ENCODE peak calls at places on chromosomes 12 and 14, in nine cellular contexts. B, G, K, V, F, N, E, A and D are unnamed samples.
A peak's percentile ranks its signal among the peaks of the same experiment; 100 is the strongest.

GRCh38 chr14:77053046-77053841 is 24.7 kb upstream of the IRF2BPL start:
- DNase-seq in B (no peak), G (peak; percentile 92), K (peak; percentile 85), V (no peak), F (peak; percentile 86), N (peak; percentile 95), E (peak; percentile 89), A (peak; percentile 77), D (peak; percentile 69)

GRCh38 chr14:68950111-68950510 is 29.0 kb downstream of the ACTN1 start:
- DNase-seq in B (no peak), G (peak; percentile 81), K (no peak), V (no peak), F (no peak), N (no peak), E (peak; percentile 64), A (peak; percentile 62), D (no peak)

GRCh38 chr14:52776816-52777215 is 14.6 kb downstream of the GNPNAT1 start:
- DNase-seq in B (no peak), G (no peak), K (no peak), V (no peak), F (no peak), N (no peak), E (no peak), A (no peak), D (no peak)

GRCh38 chr12:105352049-105352448 is 21.6 kb downstream of the C12orf75 start:
- DNase-seq in B (no peak), G (peak; percentile 50), K (peak; percentile 90), V (no peak), F (peak; percentile 83), N (no peak), E (no peak), A (no peak), D (no peak)

GRCh38 chr12:23564454-23564853 is 385.0 kb downstream of the SOX5 start:
- DNase-seq in B (no peak), G (no peak), K (no peak), V (no peak), F (no peak), N (no peak), E (no peak), A (no peak), D (no peak)

GRCh38 chr14:55749201-55749812 is 169.3 kb downstream of the KTN1 start:
- DNase-seq in B (no peak), G (peak; percentile 71), K (no peak), V (no peak), F (peak; percentile 81), N (peak; percentile 28), E (peak; percentile 57), A (peak; percentile 68), D (no peak)

GRCh38 chr14:75119056-75119455 is 7.8 kb downstream of the NEK9 start:
- DNase-seq in B (no peak), G (peak; percentile 17), K (no peak), V (no peak), F (no peak), N (no peak), E (peak; percentile 26), A (peak; percentile 45), D (no peak)

GRCh38 chr14:69687963-69688649 is 76.7 kb downstream of the SUSD6 start:
- DNase-seq in B (no peak), G (no peak), K (no peak), V (peak; percentile 55), F (no peak), N (peak; percentile 46), E (no peak), A (no peak), D (no peak)

GRCh38 chr14:99831915-99832314 is 38.7 kb downstream of the EML1 start:
- DNase-seq in B (no peak), G (no peak), K (no peak), V (no peak), F (no peak), N (no peak), E (no peak), A (no peak), D (no peak)

GRCh38 chr14:71931492-71932228 is 569 bp upstream of the RGS6 start:
- DNase-seq in B (no peak), G (no peak), K (no peak), V (peak; percentile 52), F (no peak), N (no peak), E (no peak), A (no peak), D (no peak)

GRCh38 chr14:74906923-74907620 is 16.0 kb downstream of the RPS6KL1 start:
- DNase-seq in B (no peak), G (no peak), K (no peak), V (no peak), F (no peak), N (no peak), E (no peak), A (no peak), D (no peak)

GRCh38 chr14:53881161-53881846 is 75.3 kb downstream of the BMP4 start:
- DNase-seq in B (no peak), G (no peak), K (peak; percentile 62), V (no peak), F (no peak), N (no peak), E (peak; percentile 47), A (peak; percentile 28), D (peak; percentile 48)

GRCh38 chr12:65443038-65443437 is 164.6 kb downstream of the MSRB3 start:
- DNase-seq in B (no peak), G (no peak), K (no peak), V (no peak), F (no peak), N (no peak), E (no peak), A (no peak), D (no peak)

GRCh38 chr12:110765144-110765543 is 22.5 kb upstream of the PPP1CC start:
- DNase-seq in B (no peak), G (no peak), K (no peak), V (no peak), F (no peak), N (no peak), E (no peak), A (no peak), D (no peak)

GRCh38 chr12:110768960-110769359 is 26.3 kb upstream of the PPP1CC start:
- DNase-seq in B (no peak), G (no peak), K (no peak), V (no peak), F (no peak), N (no peak), E (no peak), A (no peak), D (no peak)

GRCh38 chr12:110763578-110763977 is 20.9 kb upstream of the PPP1CC start:
- DNase-seq in B (no peak), G (no peak), K (no peak), V (no peak), F (no peak), N (no peak), E (no peak), A (no peak), D (no peak)

GRCh38 chr12:110766311-110767154 is 23.8 kb upstream of the PPP1CC start:
- DNase-seq in B (no peak), G (peak; percentile 51), K (no peak), V (no peak), F (no peak), N (no peak), E (no peak), A (no peak), D (no peak)

DNA sequence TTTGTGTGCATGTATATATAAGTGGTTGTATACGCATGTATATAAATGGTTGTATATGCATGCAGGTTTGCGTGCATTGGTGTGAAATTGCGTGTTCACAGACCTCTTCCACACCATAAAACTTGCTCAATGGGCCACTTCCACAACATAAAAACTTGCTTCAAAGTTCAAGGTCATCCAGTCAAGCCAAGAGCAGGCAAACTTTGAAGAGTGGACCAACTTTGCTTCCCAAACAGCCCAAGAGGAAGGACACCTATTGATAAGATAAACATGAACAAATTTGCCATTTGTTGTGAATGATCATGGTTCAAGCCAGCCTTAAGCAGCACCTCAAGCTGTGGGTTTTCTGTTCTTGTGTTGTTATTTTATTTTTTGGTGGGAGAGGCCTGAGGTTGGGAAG is 25.2 kb upstream of the PPP1CC start:
- DNase-seq in B (no peak), G (no peak), K (no peak), V (no peak), F (no peak), N (no peak), E (no peak), A (no peak), D (no peak)
- TF ChIP-seq CTCF in B (no peak), G (no peak), K (no peak), V (no peak), F (no peak), N (no peak), E (no peak), A (no peak), D (no peak)

GRCh38 chr12:114430306-114430705 is 24.4 kb upstream of the TBX5 start:
- DNase-seq in B (no peak), G (no peak), K (no peak), V (no peak), F (peak; percentile 13), N (no peak), E (peak; percentile 88), A (peak; percentile 88), D (no peak)
- H3K4me3 ChIP-seq in B (no peak overlapping the region), G (no peak overlapping the region), K (no peak overlapping the region), V (no peak overlapping the region), F (no peak overlapping the region), N (no peak overlapping the region), E (no peak overlapping the region), A (no peak overlapping the region), D (no peak overlapping the region)

DNA sequence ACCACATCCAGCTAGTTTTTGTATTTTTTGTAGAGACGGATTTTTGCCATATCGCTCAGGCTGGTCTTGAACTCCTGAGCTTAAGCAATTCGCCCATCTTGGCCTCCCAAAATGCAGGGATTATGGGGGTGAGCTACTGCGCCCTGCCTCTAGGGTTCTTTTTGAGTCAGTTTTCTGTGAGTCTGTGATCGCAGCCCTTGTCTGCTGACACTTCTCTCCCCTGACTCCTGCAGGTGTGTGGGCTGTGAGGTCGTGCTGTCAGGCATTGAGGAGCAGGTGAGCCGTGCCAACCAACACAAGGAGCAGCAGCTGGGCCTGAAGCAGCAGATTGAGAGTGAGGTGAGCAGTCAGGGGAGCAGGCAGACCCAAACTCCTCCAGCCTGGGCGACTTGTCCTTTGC is 6.3 kb downstream of the COPS7A start:
- DNase-seq in B (no peak), G (no peak), K (peak; percentile 30), V (no peak), F (no peak), N (no peak), E (no peak), A (no peak), D (no peak)
- TF ChIP-seq CTCF in B (no peak), G (no peak), K (no peak), V (no peak), F (no peak), N (no peak), E (no peak), A (no peak), D (no peak)

DNA sequence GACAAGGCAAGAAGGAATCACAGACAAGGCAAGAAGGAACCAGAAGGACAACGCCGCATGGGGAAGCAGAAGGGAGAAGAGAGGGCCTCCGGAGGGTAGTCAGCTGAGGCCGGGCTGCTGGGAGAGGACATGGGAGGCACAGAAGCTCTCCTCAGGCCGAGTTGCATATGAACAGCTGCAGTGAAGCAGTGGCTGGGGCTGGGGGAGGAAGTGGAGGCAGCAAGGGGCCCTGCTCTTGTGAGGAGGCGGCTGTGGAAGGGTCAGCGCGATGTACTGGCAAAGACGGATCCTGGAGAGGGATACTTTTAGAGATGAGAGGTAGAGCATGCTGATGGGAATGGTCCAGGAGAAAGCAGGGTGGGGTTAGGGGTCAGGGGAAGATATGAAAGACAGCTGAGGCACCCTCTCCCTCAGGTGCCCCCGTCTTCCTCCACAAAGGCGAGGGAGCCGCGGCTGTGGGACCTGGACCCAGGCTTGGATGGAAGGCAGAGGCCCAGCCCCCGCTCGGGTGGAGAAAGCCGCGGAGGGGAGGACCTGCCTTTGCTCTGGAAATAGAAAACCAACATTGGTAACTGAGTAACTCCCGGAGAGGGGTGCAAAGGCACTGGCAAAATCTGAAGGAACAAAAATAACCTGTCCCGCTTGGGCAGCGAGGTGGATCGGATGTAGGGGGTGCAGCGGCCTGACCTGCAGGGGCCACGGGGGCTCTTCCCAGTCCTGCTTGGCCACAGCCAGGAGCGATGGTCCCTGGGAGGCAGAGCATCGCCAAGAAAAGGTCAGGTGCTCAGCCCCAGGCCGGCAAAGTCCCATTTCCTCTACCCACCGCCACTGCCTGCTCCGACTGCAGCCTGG is 21.7 kb upstream of the TMEM106C start:
- DNase-seq in B (no peak), G (no peak), K (no peak), V (no peak), F (no peak), N (no peak), E (no peak), A (no peak), D (no peak)
- H3K4me3 ChIP-seq in B (no peak overlapping the region), G (no peak overlapping the region), K (no peak overlapping the region), V (no peak overlapping the region), F (no peak overlapping the region), N (no peak overlapping the region), E (no peak overlapping the region), A (no peak overlapping the region), D (no peak overlapping the region)